ENCODE peak calls at places on chromosomes 2 and 18, in seven cellular contexts. Y is epithelial cell of esophagus; R is cardiac fibroblast; H is activated CD8-positive, alpha-beta T cell treated with anti-CD3 and anti-CD28 coated beads for 36 hours; C is WERI-Rb-1; T is CD8-positive, alpha-beta T cell; M is GM13977. J is an unnamed sample.

GRCh38 chr18:23228102-23229051 is 93.1 kb downstream of the CABLES1 start:
- DNase-seq in R (peak), Y (peak), C (no peak), T (no peak), M (peak), H (peak), J (no peak)

GRCh38 chr2:47890711-47891368 is 15.5 kb downstream of the FBXO11 start:
- DNase-seq in M (no peak), C (no peak), H (no peak), Y (no peak), T (no peak), R (no peak), J (no peak)

GRCh38 chr2:16167471-16168426 is 227.4 kb downstream of the MYCN start:
- DNase-seq in H (no peak), R (no peak), M (no peak), Y (no peak), C (no peak), T (no peak), J (no peak)

GRCh38 chr2:239279508-239280295 is 121.1 kb downstream of the HDAC4 start:
- DNase-seq in M (no peak), T (no peak), C (no peak), H (peak), R (peak), Y (no peak), J (no peak)

GRCh38 chr2:216665717-216666116 is 29.6 kb downstream of the IGFBP5 start:
- DNase-seq in C (no peak), H (no peak), Y (peak), T (no peak), M (no peak), R (peak), J (no peak)

GRCh38 chr2:121492409-121492808 is 38.3 kb upstream of the RNU4ATAC start:
- DNase-seq in R (no peak), H (no peak), C (no peak), Y (peak), M (no peak), T (no peak), J (no peak)

GRCh38 chr2:134035605-134036370 is 218.1 kb upstream of the MGAT5 start:
- DNase-seq in M (no peak), Y (no peak), R (no peak), C (no peak), T (no peak), H (no peak), J (no peak)

GRCh38 chr2:156810094-156810493 is 373.9 kb downstream of the GPD2 start:
- DNase-seq in T (no peak), R (no peak), M (no peak), H (no peak), Y (peak), C (no peak), J (no peak)

GRCh38 chr2:135782231-135782630 is 40.6 kb downstream of the UBXN4 start:
- DNase-seq in M (no peak), Y (no peak), R (no peak), H (no peak), T (no peak), C (no peak), J (no peak)

GRCh38 chr2:96952016-96952750 is 34.2 kb downstream of the FAM178B start:
- DNase-seq in C (no peak), Y (no peak), R (no peak), M (no peak), T (no peak), H (no peak), J (no peak)

GRCh38 chr2:19458604-19459003 is 100.2 kb upstream of the OSR1 start:
- DNase-seq in T (no peak), H (no peak), M (no peak), R (no peak), C (no peak), Y (peak), J (no peak)

GRCh38 chr2:46836295-46837111 is 79.1 kb downstream of the MCFD2 start:
- DNase-seq in M (no peak), H (no peak), Y (no peak), C (no peak), R (peak), T (no peak), J (no peak)

GRCh38 chr2:43171789-43172188 is 54.6 kb downstream of the ZFP36L2 start:
- DNase-seq in Y (no peak), T (no peak), M (no peak), H (no peak), C (no peak), R (peak), J (peak)

GRCh38 chr2:143581989-143582719 is 452.9 kb downstream of the ARHGAP15 start:
- DNase-seq in M (no peak), Y (no peak), R (peak), C (peak), H (no peak), T (no peak), J (no peak)
- TF ChIP-seq CTCF in M (no peak), Y (peak), R (peak), C (peak), H (no peak), T (no peak), J (peak)

GRCh38 chr2:21123473-21124393 is at the start of gene TDRD15:
- DNase-seq in M (no peak), C (no peak), R (no peak), H (no peak), Y (no peak), T (no peak), J (no peak)

GRCh38 chr2:21117688-21118087 is 6.1 kb upstream of the TDRD15 start:
- DNase-seq in R (no peak), H (no peak), M (no peak), T (no peak), C (no peak), Y (no peak), J (no peak)

GRCh38 chr2:21118302-21118920 is 5.4 kb upstream of the TDRD15 start:
- DNase-seq in C (peak), T (no peak), Y (peak), R (peak), M (peak), H (peak), J (peak)
- TF ChIP-seq CTCF in C (peak), T (no peak), Y (peak), R (peak), M (peak), H (peak), J (peak)

GRCh38 chr2:237536617-237537016 is 29.8 kb upstream of the PRLH start:
- DNase-seq in R (no peak), Y (no peak), M (no peak), C (no peak), T (no peak), H (no peak), J (no peak)

GRCh38 chr2:237535385-237536082 is 30.8 kb upstream of the PRLH start:
- DNase-seq in T (no peak), C (no peak), Y (no peak), M (no peak), H (no peak), R (no peak), J (no peak)

GRCh38 chr2:237534380-237534779 is 32.0 kb upstream of the PRLH start:
- DNase-seq in M (no peak), R (no peak), Y (no peak), T (no peak), H (no peak), C (no peak), J (no peak)

GRCh38 chr2:237538001-237538720 is 28.2 kb upstream of the PRLH start:
- DNase-seq in C (no peak), M (no peak), Y (no peak), T (no peak), H (no peak), R (no peak), J (no peak)

GRCh38 chr2:237536083-237536415 is 30.3 kb upstream of the PRLH start:
- DNase-seq in H (no peak), Y (no peak), R (no peak), C (no peak), T (no peak), M (no peak), J (no peak)
- TF ChIP-seq CTCF in H (no peak), Y (no peak), R (no peak), C (no peak), T (no peak), M (no peak), J (no peak)

GRCh38 chr2:232133078-232133477 is 171.6 kb downstream of the DIS3L2 start:
- DNase-seq in M (no peak), H (no peak), T (no peak), Y (peak), C (no peak), R (no peak), J (no peak)
- TF ChIP-seq CTCF in M (no peak), H (peak), T (no peak), Y (peak), C (no peak), R (peak), J (peak)

DNA sequence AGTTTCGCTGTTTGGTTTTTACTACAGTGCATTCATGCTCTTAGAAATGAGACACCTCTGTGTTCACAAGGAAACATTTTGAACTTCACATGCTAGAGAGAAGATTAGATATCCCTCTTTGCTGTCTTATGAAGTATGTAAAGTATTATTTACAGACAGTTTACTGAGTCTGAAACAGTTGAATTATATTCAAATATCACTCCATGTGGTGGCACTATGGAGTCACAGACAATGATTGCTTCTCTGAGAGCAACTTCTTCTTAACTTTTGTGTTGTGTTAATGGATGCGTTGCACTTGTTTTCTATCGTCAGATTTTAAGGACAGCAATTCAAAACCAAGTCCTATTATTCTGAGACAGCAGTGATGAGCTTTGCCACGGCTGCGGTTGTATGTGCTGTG is 823.6 kb downstream of the GALR1 start:
- DNase-seq in C (no peak), T (no peak), Y (no peak), R (no peak), H (no peak), M (no peak), J (no peak)
- TF ChIP-seq CTCF in C (peak), T (no peak), Y (no peak), R (no peak), H (no peak), M (no peak), J (no peak)

GRCh38 chr2:59746291-59746690 is 807.2 kb downstream of the BCL11A start:
- DNase-seq in T (no peak), H (no peak), R (no peak), C (no peak), M (no peak), Y (no peak), J (no peak)
- TF ChIP-seq CTCF in T (no peak), H (no peak), R (no peak), C (no peak), M (no peak), Y (no peak), J (no peak)

GRCh38 chr18:48408111-48408726 is 964 bp downstream of the ZBTB7C start:
- DNase-seq in Y (peak), M (no peak), H (no peak), C (peak), R (no peak), T (no peak), J (no peak)

GRCh38 chr18:48409591-48410094 is 460 bp upstream of the ZBTB7C start:
- DNase-seq in T (no peak), M (peak), R (peak), Y (no peak), H (peak), C (peak), J (no peak)

GRCh38 chr18:48412339-48412929 is 3.3 kb upstream of the ZBTB7C start:
- DNase-seq in T (no peak), C (peak), R (peak), M (peak), Y (peak), H (peak), J (no peak)

GRCh38 chr18:48408727-48409590 is at the start of gene ZBTB7C:
- DNase-seq in Y (peak), M (peak), C (peak), R (peak), H (peak), T (no peak), J (no peak)

GRCh38 chr18:48410095-48410920 is 1.1 kb upstream of the ZBTB7C start:
- DNase-seq in Y (peak), C (peak), R (peak), H (peak), T (peak), M (peak), J (peak)
- TF ChIP-seq CTCF in Y (peak), C (peak), R (peak), H (no peak), T (no peak), M (no peak), J (no peak)

DNA sequence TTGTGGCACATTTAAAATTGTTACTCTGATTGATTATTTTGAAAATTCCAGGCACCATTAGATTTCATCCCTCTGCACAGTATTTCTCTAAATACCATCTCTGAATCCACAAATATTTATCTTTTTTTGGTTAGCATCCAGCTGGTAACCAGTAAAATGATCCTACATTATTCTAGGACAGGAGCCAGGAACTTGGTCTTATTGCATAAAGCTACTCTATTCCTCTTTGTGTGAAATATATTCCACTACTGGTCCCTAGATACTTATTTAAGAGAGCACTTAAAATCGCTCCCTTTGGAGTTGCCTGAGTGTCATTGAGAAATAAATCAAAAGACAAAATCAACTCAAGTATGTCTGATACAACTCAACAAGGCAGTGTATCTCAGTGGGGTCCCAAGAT is 7.4 kb upstream of the MBOAT2 start:
- DNase-seq in T (no peak), C (no peak), H (no peak), R (peak), Y (no peak), M (no peak), J (peak)
- TF ChIP-seq CTCF in T (no peak), C (no peak), H (no peak), R (no peak), Y (no peak), M (no peak), J (no peak)

J was measured in HFFc6.